ENCODE peak calls at places on chromosomes 5 and 9, in four cellular contexts. One of them, this sample, is unnamed.

GRCh38 chr9:100590481-100590880 is 12.6 kb downstream of the CAVIN4 start:
- DNase-seq in SHP77: no peak
- DNase-seq in coronary artery: no peak
- DNase-seq in H1: no peak
- DNase-seq in this sample: no peak

GRCh38 chr5:143084452-143084851 is 314.3 kb downstream of the ARHGAP26 start:
- DNase-seq in H1: no peak
- DNase-seq in SHP77: no peak
- DNase-seq in coronary artery: no peak
- DNase-seq in this sample: no peak

GRCh38 chr5:34007116-34007674 is 655 bp downstream of the AMACR start:
- DNase-seq in H1: no peak
- DNase-seq in coronary artery: no peak
- DNase-seq in SHP77: no peak
- DNase-seq in this sample: no peak

GRCh38 chr5:139481122-139481533 is 1.4 kb downstream of the STING1 start:
- DNase-seq in H1: no peak
- DNase-seq in SHP77: no peak
- DNase-seq in coronary artery: peak; percentile 88
- DNase-seq in this sample: peak; percentile 87

GRCh38 chr9:38326122-38326521 is 66.4 kb upstream of the ALDH1B1 start:
- DNase-seq in H1: no peak
- DNase-seq in SHP77: no peak
- DNase-seq in coronary artery: no peak
- DNase-seq in this sample: no peak

GRCh38 chr9:126151671-126152050 is 175.0 kb upstream of the MVB12B start:
- DNase-seq in coronary artery: peak; percentile 62
- DNase-seq in H1: no peak
- DNase-seq in SHP77: no peak
- DNase-seq in this sample: peak; percentile 19

GRCh38 chr5:159182691-159183090 is 26.7 kb downstream of the RNF145 start:
- DNase-seq in coronary artery: no peak
- DNase-seq in SHP77: no peak
- DNase-seq in H1: no peak
- DNase-seq in this sample: no peak

GRCh38 chr9:38160613-38161215 is 91.7 kb upstream of the SHB start:
- DNase-seq in coronary artery: peak; percentile 70
- DNase-seq in H1: no peak
- DNase-seq in SHP77: peak; percentile 40
- DNase-seq in this sample: no peak

GRCh38 chr5:96741075-96741474 is 66.7 kb downstream of the ERAP1 start:
- DNase-seq in coronary artery: no peak
- DNase-seq in H1: no peak
- DNase-seq in SHP77: no peak
- DNase-seq in this sample: no peak